ENCODE peak calls at places on chromosomes 11 and 22, in seven cellular contexts. K is cardiac muscle cell, S is aorta, D is stomach, M is OCI-LY7, R is heart left ventricle, G is breast epithelium. Q is an unnamed sample.
A peak's percentile ranks its signal among the peaks of the same experiment; 100 is the strongest.

GRCh38 chr11:133809525-133810178 is 35.7 kb downstream of the SPATA19 start:
- DNase-seq in M (no peak), R (no peak), D (no peak), G (no peak), K (no peak), S (no peak), Q (no peak)

GRCh38 chr11:61922539-61922938 is 5.2 kb upstream of the RAB3IL1 start:
- DNase-seq in S (peak; percentile 87), G (no peak), K (no peak), D (peak; percentile 36), M (no peak), R (peak; percentile 90), Q (no peak)

GRCh38 chr11:15141381-15141780 is 26.7 kb downstream of the INSC start:
- DNase-seq in R (no peak), M (peak; percentile 33), S (no peak), G (no peak), D (no peak), K (no peak), Q (no peak)

GRCh38 chr11:69936750-69937149 is 117.5 kb upstream of the FGF3 start:
- DNase-seq in R (no peak), D (no peak), M (no peak), S (no peak), K (no peak), G (no peak), Q (no peak)

GRCh38 chr11:133552938-133553337 is 20.6 kb upstream of the OPCML start:
- DNase-seq in R (no peak), M (no peak), S (no peak), D (no peak), K (no peak), G (no peak), Q (no peak)

GRCh38 chr11:72081856-72082255 is 1.2 kb downstream of the LRRC51 start:
- DNase-seq in R (no peak), K (no peak), S (no peak), M (no peak), D (no peak), G (no peak), Q (no peak)

GRCh38 chr22:47209077-47209514 is 446.6 kb downstream of the TBC1D22A start:
- DNase-seq in R (no peak), K (no peak), G (no peak), M (no peak), D (peak; percentile 18), S (no peak), Q (no peak)

GRCh38 chr11:14566331-14567063 is 46.3 kb upstream of the PSMA1 start:
- DNase-seq in S (no peak), G (no peak), K (no peak), M (no peak), D (no peak), R (no peak), Q (no peak)

GRCh38 chr22:24357547-24357946 is 69.9 kb upstream of the ADORA2A start:
- DNase-seq in S (no peak), R (no peak), K (no peak), G (no peak), M (no peak), D (no peak), Q (no peak)

GRCh38 chr11:35064114-35064800 is 74.7 kb upstream of the CD44 start:
- DNase-seq in D (no peak), K (no peak), R (no peak), M (no peak), G (no peak), S (no peak), Q (no peak)

GRCh38 chr11:125433454-125434121 is 62.5 kb downstream of the FEZ1 start:
- DNase-seq in S (no peak), D (peak; percentile 29), M (peak; percentile 39), R (peak; percentile 70), G (no peak), K (peak; percentile 67), Q (no peak)

GRCh38 chr11:100849009-100849913 is 162.2 kb downstream of the ARHGAP42 start:
- DNase-seq in D (no peak), K (no peak), G (no peak), R (no peak), S (no peak), M (no peak), Q (no peak)

GRCh38 chr11:117409511-117409910 is 81.9 kb downstream of the CEP164 start:
- DNase-seq in M (no peak), G (no peak), R (no peak), D (no peak), S (peak; percentile 68), K (no peak), Q (no peak)

GRCh38 chr11:119709638-119710346 is 19.2 kb downstream of the NECTIN1 start:
- DNase-seq in K (peak; percentile 61), R (peak; percentile 54), S (no peak), D (no peak), M (peak; percentile 13), G (no peak), Q (no peak)

GRCh38 chr11:3983101-3983500 is 111.5 kb upstream of the RRM1 start:
- DNase-seq in K (no peak), D (no peak), G (no peak), M (no peak), S (no peak), R (no peak), Q (no peak)

GRCh38 chr11:111707039-111707690 is 59.0 kb downstream of the PPP2R1B start:
- DNase-seq in S (no peak), K (no peak), D (peak; percentile 82), G (no peak), M (no peak), R (peak; percentile 52), Q (no peak)

GRCh38 chr22:21443057-21443734 is 24.0 kb upstream of the TMEM191C start:
- DNase-seq in S (peak; percentile 72), D (peak; percentile 22), K (no peak), G (peak; percentile 49), M (no peak), R (peak; percentile 7), Q (no peak)

GRCh38 chr22:26642465-26643367 is 14.7 kb upstream of the MIAT start:
- DNase-seq in R (peak; percentile 43), D (peak; percentile 39), S (no peak), M (peak; percentile 86), G (no peak), K (no peak), Q (peak; percentile 76)

GRCh38 chr22:32325416-32325801 is 32.3 kb upstream of the RFPL3 start:
- DNase-seq in D (peak; percentile 23), M (no peak), G (peak; percentile 31), S (peak; percentile 64), K (peak; percentile 13), R (no peak), Q (no peak)

GRCh38 chr11:14422052-14422813 is 63.2 kb upstream of the RRAS2 start:
- DNase-seq in K (peak; percentile 80), S (peak; percentile 94), G (peak; percentile 65), R (peak; percentile 94), M (no peak), D (peak; percentile 57), Q (no peak)

GRCh38 chr11:57251491-57252104 is 14.5 kb upstream of the APLNR start:
- DNase-seq in K (peak; percentile 15), G (no peak), S (no peak), D (no peak), M (no peak), R (peak; percentile 46), Q (no peak)

GRCh38 chr11:92769125-92769524 is 200.3 kb upstream of the MTNR1B start:
- DNase-seq in R (no peak), S (no peak), D (no peak), M (no peak), G (no peak), K (no peak), Q (no peak)

GRCh38 chr11:128502736-128503135 is 84.6 kb downstream of the ETS1 start:
- DNase-seq in R (no peak), K (no peak), S (no peak), M (no peak), D (no peak), G (no peak), Q (no peak)

GRCh38 chr22:24407278-24407665 is 20.1 kb upstream of the ADORA2A start:
- DNase-seq in M (no peak), K (no peak), R (no peak), S (no peak), G (no peak), D (no peak), Q (no peak)

GRCh38 chr11:31421840-31422239 is 52.2 kb downstream of the DNAJC24 start:
- DNase-seq in R (no peak), G (no peak), M (no peak), S (no peak), D (no peak), K (no peak), Q (no peak)

GRCh38 chr11:66338276-66339162 is 2.3 kb upstream of the RIN1 start:
- DNase-seq in G (no peak), M (no peak), R (peak; percentile 23), S (peak; percentile 69), D (no peak), K (no peak), Q (no peak)

GRCh38 chr11:78560826-78561484 is 13.7 kb downstream of the NARS2 start:
- DNase-seq in R (no peak), G (no peak), S (no peak), K (no peak), M (no peak), D (no peak), Q (no peak)

GRCh38 chr22:22936190-22936914 is 48.7 kb downstream of the IGLL5 start:
- DNase-seq in S (peak; percentile 15), R (no peak), G (no peak), M (no peak), D (no peak), K (no peak), Q (no peak)
- H3K4me3 ChIP-seq in S (no peak overlapping the region), R (no peak overlapping the region), G (no peak overlapping the region), M (peak overlapping the region; percentile 5), D (no peak overlapping the region), K (no peak overlapping the region), Q (no peak overlapping the region)

DNA sequence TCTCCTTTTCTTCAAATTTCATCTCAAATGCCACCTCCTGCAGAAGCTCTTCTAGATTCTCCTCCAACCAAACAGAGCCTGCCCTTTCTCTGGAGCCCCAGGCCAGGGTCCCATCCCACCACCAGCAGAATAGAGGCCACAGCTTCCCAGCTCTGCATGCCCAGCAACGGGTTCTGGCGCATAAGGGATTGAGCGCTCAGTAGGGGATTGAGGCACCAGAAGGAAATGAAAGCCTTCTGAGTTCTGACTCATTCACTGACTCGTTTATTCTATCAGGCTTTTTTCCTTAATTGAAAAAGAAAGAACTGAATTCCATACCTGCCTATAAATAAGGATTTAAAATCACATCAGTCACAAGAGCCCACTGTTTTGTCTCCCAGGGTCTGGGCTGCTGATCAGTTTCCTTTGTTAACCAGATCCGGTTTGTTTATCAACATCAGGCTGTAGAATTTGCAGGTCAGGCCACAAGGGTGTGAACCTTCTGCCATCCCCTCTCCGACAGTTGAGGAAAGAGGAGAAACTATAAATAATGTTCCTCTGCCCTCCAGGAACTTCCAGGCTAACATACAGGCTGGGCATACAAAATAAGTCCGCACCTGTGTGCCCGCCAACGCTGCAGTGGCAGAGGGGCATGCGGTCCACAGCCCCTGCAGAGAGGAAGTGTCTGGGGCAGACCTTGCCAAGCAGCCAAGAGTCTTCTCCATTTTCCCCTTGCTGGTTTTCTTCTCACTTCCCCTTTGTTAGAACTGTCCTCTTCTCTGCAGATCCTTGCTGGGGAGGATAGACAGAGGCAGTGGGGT is 63.5 kb upstream of the PRDM11 start:
- DNase-seq in G (no peak), R (no peak), M (peak; percentile 56), K (no peak), D (no peak), S (no peak), Q (no peak)
- H3K4me1 ChIP-seq in G (peaks cover 2% of the 10 kb centered on the region), R (peaks cover 9% of the 10 kb centered on the region), M (peaks cover 73% of the 10 kb centered on the region), K (peaks cover 31% of the 10 kb centered on the region), D (no peaks in the 10 kb centered on the region), S (no peaks in the 10 kb centered on the region), Q (peaks cover 51% of the 10 kb centered on the region)

GRCh38 chr22:35517769-35518530 is 22.7 kb upstream of the RASD2 start:
- DNase-seq in D (peak; percentile 64), M (no peak), G (no peak), K (no peak), R (no peak), S (no peak), Q (no peak)
- H3K27ac ChIP-seq in D (no peak overlapping the region), M (no peak overlapping the region), G (no peak overlapping the region), K (no peak overlapping the region), R (no peak overlapping the region), S (no peak overlapping the region), Q (no peak overlapping the region)

GRCh38 chr11:65298655-65299179 is 15.9 kb upstream of the CDC42EP2 start:
- DNase-seq in K (peak; percentile 22), G (no peak), M (no peak), S (peak; percentile 80), D (no peak), R (peak; percentile 88), Q (no peak)
- H3K4me3 ChIP-seq in K (no peak overlapping the region), G (no peak overlapping the region), M (no peak overlapping the region), S (no peak overlapping the region), D (no peak overlapping the region), R (no peak overlapping the region), Q (no peak overlapping the region)

Q was measured in CD8-positive, alpha-beta T cell.